ENCODE peak calls at places on chromosomes 7 and 10, in seven cellular contexts. J, P, K, Y, L, A and D are unnamed samples.

GRCh38 chr10:134205-134742 is 981 bp upstream of the ZMYND11 start:
- DNase-seq in P (peak; percentile 60), K (peak; percentile 6), L (peak; percentile 70), J (peak; percentile 26), Y (no peak), A (no peak), D (no peak)

GRCh38 chr10:31274310-31274709 is 44.7 kb upstream of the ZEB1 start:
- DNase-seq in A (no peak), L (peak; percentile 29), K (peak; percentile 42), Y (peak; percentile 44), J (no peak), P (no peak), D (no peak)

GRCh38 chr7:100674441-100675407 is 1.2 kb downstream of the GNB2 start:
- DNase-seq in J (no peak), P (peak; percentile 49), L (peak; percentile 57), K (no peak), Y (peak; percentile 34), A (no peak), D (no peak)

GRCh38 chr7:139730746-139731612 is 46.8 kb downstream of the HIPK2 start:
- DNase-seq in J (no peak), K (peak; percentile 72), Y (peak; percentile 53), L (no peak), A (no peak), P (no peak), D (no peak)

GRCh38 chr7:11737723-11738122 is 94.3 kb downstream of the THSD7A start:
- DNase-seq in P (no peak), A (no peak), L (no peak), Y (no peak), K (peak; percentile 39), J (no peak), D (no peak)

GRCh38 chr10:78774614-78774998 is 294.2 kb upstream of the ZMIZ1 start:
- DNase-seq in A (no peak), L (no peak), K (no peak), J (no peak), P (peak; percentile 47), Y (no peak), D (no peak)

GRCh38 chr10:79346012-79346340 is 1.3 kb upstream of the PPIF start:
- DNase-seq in Y (no peak), J (no peak), K (no peak), A (no peak), L (no peak), P (no peak), D (peak; percentile 21)

GRCh38 chr7:35588647-35589046 is 106.3 kb downstream of the HERPUD2 start:
- DNase-seq in P (no peak), J (no peak), A (no peak), L (no peak), K (no peak), Y (no peak), D (no peak)

GRCh38 chr7:46126901-46127300 is 205.8 kb upstream of the IGFBP3 start:
- DNase-seq in Y (no peak), P (no peak), A (no peak), L (peak; percentile 84), K (no peak), J (no peak), D (no peak)

GRCh38 chr7:153422291-153423189 is 629.7 kb upstream of the DPP6 start:
- DNase-seq in Y (no peak), L (peak; percentile 12), J (no peak), K (no peak), A (no peak), P (peak; percentile 18), D (no peak)

GRCh38 chr7:82331234-82331633 is 112.3 kb downstream of the CACNA2D1 start:
- DNase-seq in Y (no peak), J (no peak), L (no peak), A (no peak), K (no peak), P (no peak), D (no peak)

GRCh38 chr10:33337335-33337854 is 2.9 kb upstream of the NRP1 start:
- DNase-seq in Y (peak; percentile 67), L (peak; percentile 18), J (peak; percentile 21), P (peak; percentile 45), K (peak; percentile 68), A (no peak), D (no peak)

GRCh38 chr7:23012797-23013714 is 874 bp downstream of the HYCC1 start:
- DNase-seq in J (peak; percentile 33), A (no peak), L (peak; percentile 55), P (peak; percentile 66), K (no peak), Y (peak; percentile 43), D (peak; percentile 44)

GRCh38 chr7:47381132-47381495 is 200.8 kb downstream of the TNS3 start:
- DNase-seq in J (peak; percentile 17), P (no peak), K (no peak), Y (no peak), L (no peak), A (no peak), D (no peak)

GRCh38 chr7:93442478-93443224 is 131.9 kb downstream of the CALCR start:
- DNase-seq in P (peak; percentile 71), J (peak; percentile 1), Y (peak; percentile 51), L (peak; percentile 74), A (peak; percentile 17), K (peak; percentile 13), D (peak; percentile 60)

GRCh38 chr7:128059143-128059975 is 28.1 kb upstream of the LRRC4 start:
- DNase-seq in J (peak; percentile 49), A (no peak), K (no peak), Y (no peak), L (no peak), P (no peak), D (no peak)

GRCh38 chr10:121974019-121974534 is 940 bp downstream of the NSMCE4A start:
- DNase-seq in K (no peak), L (no peak), P (no peak), J (peak; percentile 4), A (no peak), Y (no peak), D (no peak)
- H3K4me2 ChIP-seq in K (peak overlapping the region; percentile 95), L (peak overlapping the region; percentile 82), P (peak overlapping the region; percentile 52), J (peak overlapping the region; percentile 87), A (peak overlapping the region; percentile 70), Y (peak overlapping the region; percentile 98), D (peak overlapping the region; percentile 97)

GRCh38 chr10:47240173-47240572 is 59.8 kb upstream of the GDF10 start:
- DNase-seq in J (no peak), A (no peak), L (no peak), P (peak; percentile 55), Y (no peak), K (no peak), D (peak; percentile 27)

GRCh38 chr10:47239211-47239610 is 60.8 kb upstream of the GDF10 start:
- DNase-seq in Y (no peak), K (no peak), A (no peak), L (no peak), P (no peak), J (no peak), D (peak; percentile 6)

GRCh38 chr10:47241256-47241655 is 58.7 kb upstream of the GDF10 start:
- DNase-seq in Y (no peak), J (no peak), L (no peak), K (no peak), P (peak; percentile 34), A (no peak), D (peak; percentile 25)

GRCh38 chr10:47237316-47238260 is 62.4 kb upstream of the GDF10 start:
- DNase-seq in A (no peak), K (no peak), Y (no peak), P (no peak), L (no peak), J (no peak), D (peak; percentile 33)

DNA sequence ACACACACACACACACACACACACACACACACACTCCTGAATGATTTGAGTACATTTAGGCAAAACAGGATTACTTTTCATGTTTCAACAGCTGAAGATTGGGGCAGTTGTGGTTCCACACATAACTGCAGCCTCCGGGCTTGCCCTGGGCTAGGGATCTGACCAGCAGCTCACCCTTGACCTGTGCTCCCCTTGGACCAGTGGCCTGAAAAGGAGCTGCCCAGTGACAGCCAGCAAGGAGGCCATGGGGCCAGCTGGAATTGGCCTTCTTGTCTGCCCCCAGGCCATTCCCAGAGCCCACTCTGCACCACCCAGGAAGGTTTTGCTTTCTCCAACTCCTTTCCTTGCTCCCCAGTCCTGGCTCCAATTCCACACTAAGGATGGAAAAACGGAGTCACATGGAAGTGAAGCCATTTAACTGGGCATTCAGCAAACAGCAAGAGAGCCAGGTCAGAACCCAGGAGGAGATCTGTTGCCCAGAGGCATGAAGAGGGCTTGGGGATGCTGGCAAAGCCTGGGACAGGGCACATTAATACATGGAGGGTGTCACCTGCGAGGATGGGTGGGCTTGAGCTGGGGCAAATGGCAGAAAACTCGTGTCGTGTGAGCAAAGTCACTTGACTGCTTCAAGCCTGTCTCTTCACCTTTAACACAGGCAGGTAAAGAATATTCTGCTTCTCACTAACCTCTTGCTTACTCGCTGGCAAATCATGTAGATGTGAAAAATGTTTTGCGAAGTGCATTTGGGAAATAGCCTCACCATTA is 61.5 kb upstream of the GDF10 start:
- DNase-seq in A (no peak), J (no peak), K (no peak), Y (no peak), L (peak; percentile 69), P (no peak), D (peak; percentile 12)
- H2BK5ac ChIP-seq in A (no peak overlapping the region), J (no peak overlapping the region), K (no peak overlapping the region), Y (no peak overlapping the region), L (no peak overlapping the region), P (no peak overlapping the region), D (no peak overlapping the region)

GRCh38 chr10:63457576-63457975 is 8.2 kb downstream of the JMJD1C start:
- DNase-seq in J (no peak), P (no peak), A (no peak), Y (no peak), L (peak; percentile 49), K (no peak), D (no peak)
- H3K4me2 ChIP-seq in J (no peak overlapping the region), P (no peak overlapping the region), A (no peak overlapping the region), Y (no peak overlapping the region), L (no peak overlapping the region), K (no peak overlapping the region), D (no peak overlapping the region)

GRCh38 chr7:43311694-43312093 is 199.2 kb downstream of the HECW1 start:
- DNase-seq in J (no peak), P (no peak), L (no peak), Y (no peak), K (no peak), A (no peak), D (no peak)

GRCh38 chr7:43318188-43318587 is 205.7 kb downstream of the HECW1 start:
- DNase-seq in P (no peak), J (no peak), Y (no peak), L (no peak), A (no peak), K (no peak), D (no peak)

GRCh38 chr7:43308913-43309789 is 196.7 kb downstream of the HECW1 start:
- DNase-seq in K (no peak), Y (no peak), L (no peak), A (no peak), J (no peak), P (no peak), D (no peak)

GRCh38 chr7:43314379-43315158 is 202.1 kb downstream of the HECW1 start:
- DNase-seq in P (no peak), A (no peak), J (no peak), K (no peak), L (peak; percentile 50), Y (no peak), D (no peak)

GRCh38 chr7:43313628-43314378 is 201.4 kb downstream of the HECW1 start:
- DNase-seq in Y (no peak), K (no peak), L (no peak), J (no peak), P (no peak), A (no peak), D (no peak)
- H2BK5ac ChIP-seq in Y (no peak overlapping the region), K (no peak overlapping the region), L (no peak overlapping the region), J (no peak overlapping the region), P (no peak overlapping the region), A (no peak overlapping the region), D (no peak overlapping the region)

GRCh38 chr10:49552277-49552676 is 13.4 kb upstream of the ERCC6 start:
- DNase-seq in K (peak; percentile 81), J (no peak), L (peak; percentile 100), P (no peak), Y (peak; percentile 19), A (no peak), D (no peak)
- H3K4me2 ChIP-seq in K (no peak overlapping the region), J (no peak overlapping the region), L (no peak overlapping the region), P (no peak overlapping the region), Y (peak overlapping the region; percentile 13), A (no peak overlapping the region), D (no peak overlapping the region)